ENCODE peak calls at places on chromosomes 3 and 15, in five cellular contexts. G is GM23338, J is uterus, A is cardiac muscle cell, M is endodermal cell. K is an unnamed sample.

GRCh38 chr15:34616613-34617012 is 33.2 kb upstream of the GOLGA8B start:
- DNase-seq in G (peak; percentile 11), J (no peak), A (peak; percentile 35), M (no peak), K (no peak)

GRCh38 chr3:14126017-14126902 is 1.4 kb downstream of the TMEM43 start:
- DNase-seq in G (no peak), J (no peak), A (no peak), M (no peak), K (no peak)

GRCh38 chr3:30631237-30631961 is 25.0 kb downstream of the TGFBR2 start:
- DNase-seq in G (no peak), J (no peak), A (peak; percentile 66), M (no peak), K (no peak)

GRCh38 chr3:39362812-39363211 is 20.4 kb upstream of the SLC25A38 start:
- DNase-seq in G (no peak), J (no peak), A (no peak), M (no peak), K (no peak)

GRCh38 chr3:179971280-179971679 is 65.5 kb downstream of the PEX5L start:
- DNase-seq in G (no peak), J (no peak), A (no peak), M (no peak), K (no peak)

GRCh38 chr3:150376001-150376848 is 31.9 kb upstream of the TSC22D2 start:
- DNase-seq in G (no peak), J (no peak), A (peak; percentile 80), M (no peak), K (no peak)

GRCh38 chr3:178987745-178988144 is 83.9 kb downstream of the ZMAT3 start:
- DNase-seq in G (no peak), J (no peak), A (no peak), M (no peak), K (no peak)

GRCh38 chr15:56248276-56248675 is 4.6 kb upstream of the RFX7 start:
- DNase-seq in G (no peak), J (no peak), A (no peak), M (no peak), K (no peak)

GRCh38 chr15:93028632-93029612 is 60.1 kb downstream of the RGMA start:
- DNase-seq in G (no peak), J (peak; percentile 80), A (peak; percentile 97), M (peak; percentile 61), K (no peak)

GRCh38 chr3:53490131-53490474 is 4.3 kb upstream of the CACNA1D start:
- DNase-seq in G (no peak), J (no peak), A (no peak), M (no peak), K (no peak)

GRCh38 chr3:65233561-65233960 is 545.8 kb upstream of the ADAMTS9 start:
- DNase-seq in G (no peak), J (no peak), A (no peak), M (no peak), K (no peak)

GRCh38 chr15:37792351-37792750 is 142.1 kb upstream of the TMCO5A start:
- DNase-seq in G (no peak), J (no peak), A (no peak), M (no peak), K (no peak)

GRCh38 chr3:154886437-154886836 is 193.7 kb upstream of the MME start:
- DNase-seq in G (no peak), J (no peak), A (peak; percentile 93), M (no peak), K (no peak)

GRCh38 chr3:138351916-138352555 is 3.7 kb downstream of the MRAS start:
- DNase-seq in G (no peak), J (no peak), A (no peak), M (no peak), K (no peak)

GRCh38 chr3:132660056-132660744 is at the start of gene UBA5:
- DNase-seq in G (peak; percentile 72), J (peak; percentile 71), A (peak; percentile 72), M (peak; percentile 87), K (peak; percentile 68)

GRCh38 chr3:130386604-130387263 is 41.3 kb downstream of the COL6A5 start:
- DNase-seq in G (no peak), J (no peak), A (peak; percentile 56), M (no peak), K (no peak)

GRCh38 chr3:120350431-120350941 is 1.3 kb upstream of the LRRC58 start:
- DNase-seq in G (peak; percentile 10), J (peak; percentile 20), A (peak; percentile 84), M (no peak), K (peak; percentile 82)

GRCh38 chr3:128491071-128491899 is 1.7 kb downstream of the GATA2 start:
- DNase-seq in G (no peak), J (peak; percentile 33), A (no peak), M (peak; percentile 79), K (no peak)

GRCh38 chr15:59168536-59168935 is 38.1 kb upstream of the LDHAL6B start:
- DNase-seq in G (no peak), J (no peak), A (peak; percentile 58), M (no peak), K (no peak)

GRCh38 chr15:41578736-41579383 is 19.8 kb downstream of the TYRO3 start:
- DNase-seq in G (no peak), J (no peak), A (no peak), M (no peak), K (no peak)

GRCh38 chr3:38054166-38054991 is 15.4 kb downstream of the DLEC1 start:
- DNase-seq in G (no peak), J (no peak), A (no peak), M (no peak), K (no peak)

GRCh38 chr3:107455621-107456020 is 67.1 kb upstream of the BBX start:
- DNase-seq in G (no peak), J (no peak), A (no peak), M (no peak), K (no peak)

GRCh38 chr15:89003865-89004725 is 84.2 kb upstream of the ABHD2 start:
- DNase-seq in G (peak; percentile 89), J (peak; percentile 26), A (peak; percentile 80), M (peak; percentile 87), K (no peak)

GRCh38 chr3:53085476-53085875 is 39.6 kb upstream of the SFMBT1 start:
- DNase-seq in G (no peak), J (no peak), A (no peak), M (no peak), K (no peak)

GRCh38 chr15:70509282-70510272 is 253.8 kb downstream of the UACA start:
- DNase-seq in G (no peak), J (no peak), A (no peak), M (no peak), K (no peak)

GRCh38 chr3:42451546-42452230 is 41.3 kb upstream of the LYZL4 start:
- DNase-seq in G (no peak), J (no peak), A (peak; percentile 16), M (no peak), K (no peak)

GRCh38 chr3:186596568-186597287 is 16.1 kb upstream of the AHSG start:
- DNase-seq in G (peak; percentile 73), J (no peak), A (peak; percentile 57), M (peak; percentile 77), K (no peak)

GRCh38 chr15:88664151-88664778 is 25.4 kb downstream of the ISG20 start:
- DNase-seq in G (peak; percentile 71), J (no peak), A (peak; percentile 38), M (no peak), K (peak; percentile 21)

GRCh38 chr15:73982251-73982962 is 9.7 kb downstream of the STOML1 start:
- DNase-seq in G (no peak), J (peak; percentile 85), A (peak; percentile 92), M (no peak), K (no peak)

GRCh38 chr3:81927811-81928210 is 166.4 kb upstream of the GBE1 start:
- DNase-seq in G (no peak), J (no peak), A (no peak), M (no peak), K (no peak)

GRCh38 chr3:120168611-120169010 is 74.4 kb upstream of the GSK3B start:
- DNase-seq in G (no peak), J (no peak), A (no peak), M (no peak), K (no peak)

GRCh38 chr3:17047162-17047561 is 162.4 kb downstream of the PLCL2 start:
- DNase-seq in G (peak; percentile 76), J (no peak), A (no peak), M (peak; percentile 87), K (no peak)

GRCh38 chr3:42264399-42265058 is 1.5 kb downstream of the CCK start:
- DNase-seq in G (peak; percentile 82), J (no peak), A (peak; percentile 19), M (peak; percentile 83), K (no peak)

GRCh38 chr3:62587579-62588031 is 214.3 kb upstream of the FEZF2 start:
- DNase-seq in G (no peak), J (no peak), A (peak; percentile 83), M (no peak), K (no peak)

GRCh38 chr3:51942603-51943450 is 664 bp downstream of the PARP3 start:
- DNase-seq in G (no peak), J (peak; percentile 62), A (peak; percentile 62), M (peak; percentile 45), K (peak; percentile 87)

GRCh38 chr15:68681836-68682235 is 103.0 kb downstream of the CORO2B start:
- DNase-seq in G (no peak), J (no peak), A (no peak), M (peak; percentile 70), K (no peak)

GRCh38 chr15:100671858-100672543 is 69.6 kb downstream of the ASB7 start:
- DNase-seq in G (peak; percentile 35), J (peak; percentile 48), A (peak; percentile 68), M (peak; percentile 76), K (no peak)

GRCh38 chr3:9884555-9885165 is 4.6 kb upstream of the CIDEC start:
- DNase-seq in G (no peak), J (peak; percentile 48), A (peak; percentile 79), M (no peak), K (no peak)
- H3K27ac ChIP-seq in G (peak overlapping the region; percentile 32), J (peak overlapping the region; percentile 86), A (no peak overlapping the region), M (no peak overlapping the region), K (no peak overlapping the region)

DNA sequence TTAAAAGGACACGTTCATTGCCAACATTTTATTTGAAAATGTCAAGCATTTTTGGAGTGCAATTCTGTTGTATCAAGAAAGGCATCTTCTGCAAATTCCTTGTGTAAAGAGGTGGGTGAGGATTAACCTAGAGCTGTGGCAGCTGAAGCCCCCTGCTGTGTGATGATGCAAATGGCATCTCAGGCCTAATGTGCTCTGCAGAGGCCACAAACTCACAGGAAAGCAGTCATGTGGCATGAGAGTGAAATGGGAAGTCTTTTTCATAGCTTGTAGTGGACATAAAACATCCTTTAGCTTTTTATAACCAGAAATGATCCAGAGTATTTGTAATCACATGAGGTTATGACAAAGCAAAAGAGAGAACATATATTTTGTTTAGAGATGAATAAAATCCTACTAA is 6.4 kb downstream of the CADM2 start:
- DNase-seq in G (peak; percentile 93), J (no peak), A (peak; percentile 0), M (peak; percentile 91), K (peak; percentile 31)
- TF ChIP-seq CTCF in G (no peak), J (no peak), A (no peak), M (no peak), K (peak; percentile 31)

GRCh38 chr3:177427096-177427495 is 229.8 kb upstream of the TBL1XR1 start:
- DNase-seq in G (no peak), J (no peak), A (no peak), M (no peak), K (peak; percentile 95)
- H3K27ac ChIP-seq in G (no peak overlapping the region), J (peak overlapping the region; percentile 45), A (no peak overlapping the region), M (no peak overlapping the region), K (peak overlapping the region; percentile 61)

GRCh38 chr15:32042269-32042996 is 12.1 kb downstream of the CHRNA7 start:
- DNase-seq in G (no peak), J (no peak), A (no peak), M (no peak), K (no peak)
- TF ChIP-seq CTCF in G (peak; percentile 17), J (no peak), A (no peak), M (peak; percentile 37), K (no peak)

GRCh38 chr3:102124301-102125158 is 275.2 kb downstream of the NFKBIZ start:
- DNase-seq in G (no peak), J (no peak), A (peak; percentile 74), M (no peak), K (no peak)
- H3K27ac ChIP-seq in G (no peak overlapping the region), J (peak overlapping the region; percentile 65), A (no peak overlapping the region), M (no peak overlapping the region), K (no peak overlapping the region)